ENCODE peak calls at places on chromosomes 2 and 18, in six cellular contexts. One of them, this sample, is unnamed.

GRCh38 chr18:35827275-35827929 is 145.1 kb upstream of the RMP24 start:
- DNase-seq in stromal cell of bone marrow: no peak
- DNase-seq in putamen: peak
- DNase-seq in fibroblast of pulmonary artery: peak
- DNase-seq in HEK293T: no peak
- DNase-seq in hepatic stellate cell: no peak
- DNase-seq in this sample: no peak

GRCh38 chr2:73859721-73860586 is 31.2 kb downstream of the STAMBP start:
- DNase-seq in fibroblast of pulmonary artery: peak
- DNase-seq in stromal cell of bone marrow: peak
- DNase-seq in hepatic stellate cell: peak
- DNase-seq in putamen: no peak
- DNase-seq in HEK293T: no peak
- DNase-seq in this sample: no peak

GRCh38 chr2:40348665-40349064 is 103.2 kb downstream of the SLC8A1 start:
- DNase-seq in stromal cell of bone marrow: no peak
- DNase-seq in putamen: no peak
- DNase-seq in fibroblast of pulmonary artery: peak
- DNase-seq in hepatic stellate cell: peak
- DNase-seq in HEK293T: no peak
- DNase-seq in this sample: no peak

GRCh38 chr2:158556124-158556523 is 99.4 kb downstream of the PKP4 start:
- DNase-seq in hepatic stellate cell: no peak
- DNase-seq in putamen: no peak
- DNase-seq in stromal cell of bone marrow: no peak
- DNase-seq in HEK293T: no peak
- DNase-seq in fibroblast of pulmonary artery: no peak
- DNase-seq in this sample: no peak

GRCh38 chr2:172558372-172558771 is 2.5 kb downstream of the PDK1 start:
- DNase-seq in HEK293T: peak
- DNase-seq in hepatic stellate cell: no peak
- DNase-seq in putamen: no peak
- DNase-seq in stromal cell of bone marrow: no peak
- DNase-seq in fibroblast of pulmonary artery: no peak
- DNase-seq in this sample: no peak

GRCh38 chr2:191382801-191383200 is 137.6 kb downstream of the MYO1B start:
- DNase-seq in stromal cell of bone marrow: no peak
- DNase-seq in hepatic stellate cell: no peak
- DNase-seq in HEK293T: no peak
- DNase-seq in fibroblast of pulmonary artery: peak
- DNase-seq in putamen: no peak
- DNase-seq in this sample: peak

GRCh38 chr2:12340164-12340563 is 376.6 kb upstream of the TRIB2 start:
- DNase-seq in hepatic stellate cell: peak
- DNase-seq in HEK293T: no peak
- DNase-seq in putamen: no peak
- DNase-seq in stromal cell of bone marrow: peak
- DNase-seq in fibroblast of pulmonary artery: peak
- DNase-seq in this sample: no peak

GRCh38 chr18:36786686-36787085 is 42.1 kb downstream of the TPGS2 start:
- DNase-seq in HEK293T: no peak
- DNase-seq in hepatic stellate cell: no peak
- DNase-seq in fibroblast of pulmonary artery: peak
- DNase-seq in putamen: no peak
- DNase-seq in stromal cell of bone marrow: peak
- DNase-seq in this sample: peak

GRCh38 chr2:71156531-71156930 is 26.1 kb downstream of the MPHOSPH10 start:
- DNase-seq in fibroblast of pulmonary artery: peak
- DNase-seq in stromal cell of bone marrow: no peak
- DNase-seq in HEK293T: no peak
- DNase-seq in putamen: no peak
- DNase-seq in hepatic stellate cell: peak
- DNase-seq in this sample: no peak

GRCh38 chr2:236661064-236661761 is 91.6 kb downstream of the ACKR3 start:
- DNase-seq in HEK293T: no peak
- DNase-seq in fibroblast of pulmonary artery: peak
- DNase-seq in putamen: peak
- DNase-seq in stromal cell of bone marrow: peak
- DNase-seq in hepatic stellate cell: no peak
- DNase-seq in this sample: no peak

GRCh38 chr18:59685501-59685900 is 11.7 kb downstream of the CCBE1 start:
- DNase-seq in fibroblast of pulmonary artery: peak
- DNase-seq in HEK293T: no peak
- DNase-seq in putamen: no peak
- DNase-seq in stromal cell of bone marrow: no peak
- DNase-seq in hepatic stellate cell: no peak
- DNase-seq in this sample: no peak

GRCh38 chr18:36469471-36469870 is 172.0 kb downstream of the FHOD3 start:
- DNase-seq in putamen: no peak
- DNase-seq in hepatic stellate cell: no peak
- DNase-seq in stromal cell of bone marrow: no peak
- DNase-seq in HEK293T: no peak
- DNase-seq in fibroblast of pulmonary artery: no peak
- DNase-seq in this sample: no peak

GRCh38 chr18:79454034-79454735 is 58.5 kb downstream of the NFATC1 start:
- DNase-seq in putamen: no peak
- DNase-seq in HEK293T: no peak
- DNase-seq in stromal cell of bone marrow: no peak
- DNase-seq in hepatic stellate cell: no peak
- DNase-seq in fibroblast of pulmonary artery: peak
- DNase-seq in this sample: no peak

GRCh38 chr2:47339745-47340541 is 63.0 kb upstream of the MSH2 start:
- DNase-seq in putamen: no peak
- DNase-seq in fibroblast of pulmonary artery: peak
- DNase-seq in HEK293T: no peak
- DNase-seq in hepatic stellate cell: no peak
- DNase-seq in stromal cell of bone marrow: no peak
- DNase-seq in this sample: peak

GRCh38 chr2:174903243-174903513 is 102.0 kb downstream of the CHN1 start:
- DNase-seq in hepatic stellate cell: no peak
- DNase-seq in HEK293T: no peak
- DNase-seq in putamen: no peak
- DNase-seq in fibroblast of pulmonary artery: no peak
- DNase-seq in stromal cell of bone marrow: no peak
- DNase-seq in this sample: no peak

GRCh38 chr2:37829202-37829601 is 95.9 kb upstream of the RMDN2 start:
- DNase-seq in fibroblast of pulmonary artery: peak
- DNase-seq in stromal cell of bone marrow: peak
- DNase-seq in putamen: no peak
- DNase-seq in hepatic stellate cell: peak
- DNase-seq in HEK293T: no peak
- DNase-seq in this sample: no peak

GRCh38 chr2:30775833-30776232 is 31.4 kb downstream of the CAPN13 start:
- DNase-seq in stromal cell of bone marrow: no peak
- DNase-seq in HEK293T: no peak
- DNase-seq in putamen: no peak
- DNase-seq in hepatic stellate cell: no peak
- DNase-seq in fibroblast of pulmonary artery: no peak
- DNase-seq in this sample: no peak

GRCh38 chr2:128316777-128317185 is 1.9 kb downstream of the HS6ST1 start:
- DNase-seq in HEK293T: no peak
- DNase-seq in putamen: no peak
- DNase-seq in stromal cell of bone marrow: no peak
- DNase-seq in hepatic stellate cell: no peak
- DNase-seq in fibroblast of pulmonary artery: no peak
- DNase-seq in this sample: no peak

GRCh38 chr2:44510246-44510645 is 148.5 kb downstream of the CAMKMT start:
- DNase-seq in fibroblast of pulmonary artery: no peak
- DNase-seq in putamen: no peak
- DNase-seq in stromal cell of bone marrow: no peak
- DNase-seq in HEK293T: no peak
- DNase-seq in hepatic stellate cell: no peak
- DNase-seq in this sample: no peak

GRCh38 chr2:197108758-197109157 is 182.3 kb upstream of the PGAP1 start:
- DNase-seq in stromal cell of bone marrow: peak
- DNase-seq in fibroblast of pulmonary artery: peak
- DNase-seq in HEK293T: no peak
- DNase-seq in putamen: peak
- DNase-seq in hepatic stellate cell: peak
- DNase-seq in this sample: no peak

GRCh38 chr2:86225581-86225980 is 26.3 kb downstream of the MRPL35 start:
- DNase-seq in hepatic stellate cell: peak
- DNase-seq in putamen: peak
- DNase-seq in stromal cell of bone marrow: no peak
- DNase-seq in fibroblast of pulmonary artery: peak
- DNase-seq in HEK293T: no peak
- DNase-seq in this sample: no peak

GRCh38 chr2:236008006-236008405 is 160.2 kb downstream of the GBX2 start:
- DNase-seq in stromal cell of bone marrow: peak
- DNase-seq in putamen: no peak
- DNase-seq in HEK293T: no peak
- DNase-seq in fibroblast of pulmonary artery: no peak
- DNase-seq in hepatic stellate cell: no peak
- DNase-seq in this sample: no peak

GRCh38 chr2:214410918-214411554 is at the start of gene VWC2L:
- DNase-seq in stromal cell of bone marrow: peak
- DNase-seq in fibroblast of pulmonary artery: peak
- DNase-seq in putamen: peak
- DNase-seq in hepatic stellate cell: peak
- DNase-seq in HEK293T: peak
- DNase-seq in this sample: peak

GRCh38 chr2:135093685-135094340 is 41.7 kb downstream of the RAB3GAP1 start:
- DNase-seq in hepatic stellate cell: no peak
- DNase-seq in fibroblast of pulmonary artery: no peak
- DNase-seq in HEK293T: no peak
- DNase-seq in putamen: no peak
- DNase-seq in stromal cell of bone marrow: no peak
- DNase-seq in this sample: no peak

GRCh38 chr2:10534514-10535250 is 86.6 kb upstream of the ODC1 start:
- DNase-seq in HEK293T: no peak
- DNase-seq in fibroblast of pulmonary artery: peak
- DNase-seq in putamen: no peak
- DNase-seq in stromal cell of bone marrow: no peak
- DNase-seq in hepatic stellate cell: no peak
- DNase-seq in this sample: no peak

GRCh38 chr2:216015722-216016464 is 2.5 kb upstream of the MREG start:
- DNase-seq in putamen: no peak
- DNase-seq in stromal cell of bone marrow: no peak
- DNase-seq in fibroblast of pulmonary artery: no peak
- DNase-seq in HEK293T: no peak
- DNase-seq in hepatic stellate cell: no peak
- DNase-seq in this sample: no peak

This sample was measured in T47D.